ENCODE peak calls at places on chromosomes 6 and 20, in nine cellular contexts. E, P, V, L, I, U, S, R and H are unnamed samples.

GRCh38 chr6:35453236-35453635 is 1.1 kb downstream of the FANCE start:
- DNase-seq in E (no peak), P (no peak), V (no peak), L (no peak), I (no peak), U (no peak), S (no peak), R (no peak), H (no peak)

GRCh38 chr6:27505209-27506027 is 32.5 kb upstream of the ZNF184 start:
- DNase-seq in E (peak), P (peak), V (peak), L (peak), I (no peak), U (peak), S (peak), R (peak), H (no peak)

GRCh38 chr6:52595796-52596130 is 18.9 kb upstream of the TRAM2 start:
- DNase-seq in E (no peak), P (no peak), V (peak), L (peak), I (no peak), U (no peak), S (no peak), R (no peak), H (no peak)

GRCh38 chr6:5141046-5141445 is 55.9 kb downstream of the PPP1R3G start:
- DNase-seq in E (no peak), P (peak), V (no peak), L (no peak), I (no peak), U (no peak), S (no peak), R (no peak), H (no peak)

GRCh38 chr20:47907031-47907670 is 121.9 kb upstream of the SULF2 start:
- DNase-seq in E (no peak), P (no peak), V (no peak), L (no peak), I (no peak), U (no peak), S (no peak), R (no peak), H (no peak)

GRCh38 chr6:34852406-34853085 is 35.3 kb downstream of the TAF11 start:
- DNase-seq in E (no peak), P (no peak), V (no peak), L (no peak), I (no peak), U (peak), S (no peak), R (peak), H (no peak)

GRCh38 chr6:66128238-66128637 is 421.2 kb upstream of the EYS start:
- DNase-seq in E (no peak), P (no peak), V (no peak), L (no peak), I (no peak), U (no peak), S (no peak), R (no peak), H (no peak)

GRCh38 chr20:19838981-19839576 is 81.0 kb downstream of the RIN2 start:
- DNase-seq in E (no peak), P (no peak), V (no peak), L (no peak), I (no peak), U (no peak), S (no peak), R (no peak), H (no peak)

GRCh38 chr6:19806971-19807396 is 30.2 kb upstream of the ID4 start:
- DNase-seq in E (no peak), P (no peak), V (no peak), L (no peak), I (no peak), U (no peak), S (no peak), R (no peak), H (no peak)

GRCh38 chr6:83867527-83868161 is 8.2 kb downstream of the CYB5R4 start:
- DNase-seq in E (peak), P (peak), V (peak), L (peak), I (peak), U (peak), S (peak), R (peak), H (peak)

GRCh38 chr6:118171852-118172251 is 264.8 kb downstream of the SLC35F1 start:
- DNase-seq in E (no peak), P (no peak), V (no peak), L (no peak), I (no peak), U (no peak), S (no peak), R (no peak), H (no peak)

GRCh38 chr6:12291785-12292604 is 1.8 kb downstream of the EDN1 start:
- DNase-seq in E (no peak), P (peak), V (peak), L (peak), I (no peak), U (peak), S (peak), R (peak), H (no peak)

GRCh38 chr6:30219244-30219643 is 6.0 kb upstream of the TRIM26 start:
- DNase-seq in E (no peak), P (peak), V (peak), L (peak), I (no peak), U (peak), S (peak), R (peak), H (no peak)

GRCh38 chr6:101396552-101397173 is 3.2 kb downstream of the GRIK2 start:
- DNase-seq in E (no peak), P (peak), V (no peak), L (peak), I (no peak), U (peak), S (peak), R (peak), H (no peak)

GRCh38 chr6:8219352-8219943 is 117.1 kb upstream of the EEF1E1 start:
- DNase-seq in E (peak), P (peak), V (peak), L (peak), I (peak), U (peak), S (peak), R (peak), H (no peak)

GRCh38 chr6:901696-902455 is 208.9 kb upstream of the EXOC2 start:
- DNase-seq in E (no peak), P (no peak), V (no peak), L (no peak), I (no peak), U (no peak), S (no peak), R (peak), H (no peak)

GRCh38 chr6:23563329-23563728 is 562.7 kb upstream of the NRSN1 start:
- DNase-seq in E (no peak), P (no peak), V (no peak), L (no peak), I (no peak), U (no peak), S (no peak), R (no peak), H (no peak)

GRCh38 chr6:151385177-151385576 is 6.2 kb downstream of the ZBTB2 start:
- DNase-seq in E (no peak), P (no peak), V (no peak), L (no peak), I (no peak), U (no peak), S (no peak), R (no peak), H (no peak)

GRCh38 chr20:47146703-47147102 is 209.8 kb downstream of the ZMYND8 start:
- DNase-seq in E (no peak), P (peak), V (no peak), L (peak), I (peak), U (peak), S (no peak), R (peak), H (no peak)

GRCh38 chr20:41466836-41467619 is 100.4 kb upstream of the EMILIN3 start:
- DNase-seq in E (no peak), P (no peak), V (no peak), L (no peak), I (no peak), U (no peak), S (no peak), R (no peak), H (no peak)
- TF ChIP-seq CTCF in E (no peak), P (no peak), V (peak), L (no peak), I (no peak), U (no peak), S (no peak), R (no peak), H (no peak)

DNA sequence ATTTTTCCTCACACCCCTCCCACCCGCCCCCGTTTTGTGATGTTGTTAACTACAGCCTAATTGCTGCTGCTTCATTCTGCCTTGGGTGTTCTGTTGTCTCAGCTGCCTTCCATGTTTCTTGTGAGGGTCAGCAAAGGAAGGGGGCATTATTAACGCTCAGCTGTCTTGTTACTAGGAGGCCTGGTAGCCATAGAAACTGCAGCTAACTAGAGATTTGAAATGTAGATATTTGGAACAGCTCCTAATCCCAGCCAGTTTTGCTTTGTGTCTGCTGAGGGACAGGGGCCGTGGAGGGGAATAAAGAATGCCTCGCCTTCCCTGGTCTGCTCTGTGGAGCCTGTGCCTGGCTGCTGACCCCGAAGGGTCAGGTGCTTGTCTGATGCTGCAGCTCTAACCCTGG is 18.3 kb downstream of the MTRES1 start:
- DNase-seq in E (no peak), P (no peak), V (no peak), L (no peak), I (no peak), U (no peak), S (no peak), R (no peak), H (no peak)
- H3K4me3 ChIP-seq in E (no peak), P (no peak), V (no peak), L (no peak), I (no peak), U (no peak), S (no peak), R (no peak), H (no peak)

GRCh38 chr6:102984360-102984759 is 1590.9 kb downstream of the GRIK2 start:
- DNase-seq in E (no peak), P (no peak), V (no peak), L (no peak), I (no peak), U (no peak), S (no peak), R (no peak), H (no peak)

GRCh38 chr6:102986086-102986485 is 1592.6 kb downstream of the GRIK2 start:
- DNase-seq in E (no peak), P (no peak), V (no peak), L (no peak), I (no peak), U (no peak), S (no peak), R (no peak), H (no peak)

DNA sequence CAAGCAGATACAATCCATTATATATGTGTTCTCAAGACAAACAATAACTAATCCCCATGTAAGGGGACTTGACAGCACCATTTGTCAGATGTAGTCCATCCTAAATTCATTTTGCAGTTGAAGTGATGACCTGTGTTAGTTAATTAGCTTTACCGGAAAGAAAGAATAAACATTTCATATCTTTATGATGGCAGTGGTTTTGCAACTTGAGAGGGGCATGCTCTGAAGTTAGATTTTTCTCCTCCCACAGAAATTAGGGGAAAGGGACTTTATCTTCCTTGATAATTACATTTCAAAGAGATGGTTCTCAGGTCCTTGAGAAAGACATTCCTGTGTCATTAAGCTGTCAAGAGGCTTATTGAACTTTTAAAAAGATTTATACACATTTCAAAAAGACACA is 1588.1 kb downstream of the GRIK2 start:
- DNase-seq in E (no peak), P (no peak), V (no peak), L (no peak), I (no peak), U (no peak), S (no peak), R (no peak), H (no peak)
- TF ChIP-seq CTCF in E (no peak), P (no peak), V (no peak), L (no peak), I (no peak), U (no peak), S (no peak), R (no peak), H (no peak)

GRCh38 chr6:125923371-125923877 is 33.1 kb upstream of the HINT3 start:
- DNase-seq in E (no peak), P (no peak), V (no peak), L (no peak), I (no peak), U (no peak), S (no peak), R (no peak), H (no peak)
- H3K4me3 ChIP-seq in E (no peak), P (no peak), V (no peak), L (no peak), I (no peak), U (no peak), S (no peak), R (no peak), H (no peak)

GRCh38 chr6:80314531-80314930 is 208.1 kb downstream of the BCKDHB start:
- DNase-seq in E (no peak), P (no peak), V (no peak), L (no peak), I (no peak), U (no peak), S (no peak), R (no peak), H (no peak)

GRCh38 chr6:80321011-80321410 is 214.5 kb downstream of the BCKDHB start:
- DNase-seq in E (no peak), P (no peak), V (no peak), L (no peak), I (no peak), U (peak), S (no peak), R (no peak), H (no peak)

GRCh38 chr6:80319286-80319685 is 212.8 kb downstream of the BCKDHB start:
- DNase-seq in E (no peak), P (no peak), V (no peak), L (no peak), I (no peak), U (peak), S (no peak), R (peak), H (no peak)

DNA sequence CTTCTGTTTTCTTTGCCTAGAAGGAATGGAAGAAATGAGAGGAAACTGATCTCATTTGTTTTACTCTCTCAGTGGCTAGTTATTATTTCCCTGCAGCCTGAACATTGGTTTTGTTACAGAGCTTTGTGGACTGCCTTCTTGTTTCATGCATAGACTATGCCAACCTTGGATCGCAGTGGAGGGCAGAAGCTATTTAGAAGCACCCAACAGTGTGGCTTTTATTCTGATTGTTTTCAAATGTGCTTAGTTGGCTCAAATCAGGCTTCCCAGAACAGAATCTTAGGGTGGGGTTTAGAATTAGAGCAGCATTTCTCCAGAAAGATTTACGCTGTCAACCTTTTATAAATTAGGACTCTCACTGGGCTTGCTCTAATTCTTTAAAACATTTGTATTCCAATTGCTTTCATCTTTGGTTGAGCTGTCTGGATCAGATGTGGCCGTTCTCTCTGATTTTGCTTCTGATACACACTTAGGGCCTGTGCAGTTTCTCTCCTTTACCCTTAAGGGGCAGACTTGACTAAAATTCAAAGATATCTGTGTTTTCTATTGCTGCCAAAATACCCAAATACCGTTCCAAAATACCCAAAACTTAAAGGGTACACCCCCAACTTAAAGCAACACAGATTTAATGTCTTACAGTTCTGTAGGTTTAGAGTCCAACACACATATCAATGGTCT is 210.3 kb downstream of the BCKDHB start:
- DNase-seq in E (no peak), P (no peak), V (no peak), L (no peak), I (no peak), U (peak), S (no peak), R (peak), H (no peak)
- TF ChIP-seq CTCF in E (no peak), P (peak), V (no peak), L (peak), I (peak), U (peak), S (no peak), R (peak), H (peak)

GRCh38 chr6:133854633-133855598 is 34.0 kb upstream of the TCF21 start:
- DNase-seq in E (no peak), P (no peak), V (peak), L (no peak), I (no peak), U (no peak), S (no peak), R (no peak), H (no peak)
- H3K4me3 ChIP-seq in E (no peak), P (peak), V (peak), L (peak), I (peak), U (no peak), S (no peak), R (peak), H (no peak)

GRCh38 chr20:12838261-12838866 is 170.4 kb upstream of the SPTLC3 start:
- DNase-seq in E (no peak), P (no peak), V (no peak), L (no peak), I (no peak), U (no peak), S (no peak), R (no peak), H (no peak)
- TF ChIP-seq CTCF in E (no peak), P (no peak), V (peak), L (no peak), I (peak), U (no peak), S (no peak), R (no peak), H (peak)